ENCODE peak calls at places on chromosomes 12 and 14, in ten cellular contexts. One of them, this sample, is unnamed.
A peak's percentile ranks its signal among the peaks of the same experiment; 100 is the strongest.

GRCh38 chr14:83799230-83799629 is 1730.7 kb upstream of the FLRT2 start:
- DNase-seq in bronchial epithelial cell: no peak
- DNase-seq in EH: no peak
- DNase-seq in neural crest cell: no peak
- DNase-seq in stomach: no peak
- DNase-seq in activated T-cell treated with anti-CD3 and anti-CD28 coated beads, Interleukin-2, amount 50 U/mL, for 72 hours: no peak
- DNase-seq in transverse colon: no peak
- DNase-seq in CD14-positive monocyte: no peak
- DNase-seq in activated T-helper 9 cell treated with anti-CD3 and anti-CD28 coated beads, Interleukin-2, amount 50 U/mL, for 16 hours: no peak
- DNase-seq in hepatocyte: no peak
- DNase-seq in this sample: no peak

GRCh38 chr12:94941440-94941862 is 62.0 kb downstream of the NDUFA12 start:
- DNase-seq in bronchial epithelial cell: peak; percentile 98
- DNase-seq in EH: peak; percentile 92
- DNase-seq in neural crest cell: no peak
- DNase-seq in stomach: no peak
- DNase-seq in activated T-cell treated with anti-CD3 and anti-CD28 coated beads, Interleukin-2, amount 50 U/mL, for 72 hours: peak; percentile 67
- DNase-seq in transverse colon: no peak
- DNase-seq in CD14-positive monocyte: no peak
- DNase-seq in activated T-helper 9 cell treated with anti-CD3 and anti-CD28 coated beads, Interleukin-2, amount 50 U/mL, for 16 hours: peak; percentile 24
- DNase-seq in hepatocyte: peak; percentile 35
- DNase-seq in this sample: no peak

GRCh38 chr12:49673446-49674317 is 33.5 kb downstream of the FMNL3 start:
- DNase-seq in bronchial epithelial cell: peak; percentile 47
- DNase-seq in EH: peak; percentile 95
- DNase-seq in neural crest cell: peak; percentile 64
- DNase-seq in stomach: peak; percentile 92
- DNase-seq in activated T-cell treated with anti-CD3 and anti-CD28 coated beads, Interleukin-2, amount 50 U/mL, for 72 hours: no peak
- DNase-seq in transverse colon: peak; percentile 86
- DNase-seq in CD14-positive monocyte: no peak
- DNase-seq in activated T-helper 9 cell treated with anti-CD3 and anti-CD28 coated beads, Interleukin-2, amount 50 U/mL, for 16 hours: no peak
- DNase-seq in hepatocyte: peak; percentile 92
- DNase-seq in this sample: peak; percentile 93

GRCh38 chr14:68939893-68940613 is 39.0 kb downstream of the ACTN1 start:
- DNase-seq in bronchial epithelial cell: peak; percentile 94
- DNase-seq in EH: peak; percentile 100
- DNase-seq in neural crest cell: no peak
- DNase-seq in stomach: peak; percentile 48
- DNase-seq in activated T-cell treated with anti-CD3 and anti-CD28 coated beads, Interleukin-2, amount 50 U/mL, for 72 hours: no peak
- DNase-seq in transverse colon: peak; percentile 67
- DNase-seq in CD14-positive monocyte: no peak
- DNase-seq in activated T-helper 9 cell treated with anti-CD3 and anti-CD28 coated beads, Interleukin-2, amount 50 U/mL, for 16 hours: no peak
- DNase-seq in hepatocyte: peak; percentile 80
- DNase-seq in this sample: no peak

GRCh38 chr12:46692606-46693005 is 133.2 kb downstream of the SLC38A4 start:
- DNase-seq in bronchial epithelial cell: no peak
- DNase-seq in EH: no peak
- DNase-seq in neural crest cell: no peak
- DNase-seq in stomach: no peak
- DNase-seq in activated T-cell treated with anti-CD3 and anti-CD28 coated beads, Interleukin-2, amount 50 U/mL, for 72 hours: no peak
- DNase-seq in transverse colon: no peak
- DNase-seq in CD14-positive monocyte: no peak
- DNase-seq in activated T-helper 9 cell treated with anti-CD3 and anti-CD28 coated beads, Interleukin-2, amount 50 U/mL, for 16 hours: no peak
- DNase-seq in hepatocyte: no peak
- DNase-seq in this sample: no peak

GRCh38 chr14:77036484-77037337 is 8.2 kb upstream of the IRF2BPL start:
- DNase-seq in bronchial epithelial cell: no peak
- DNase-seq in EH: no peak
- DNase-seq in neural crest cell: no peak
- DNase-seq in stomach: no peak
- DNase-seq in activated T-cell treated with anti-CD3 and anti-CD28 coated beads, Interleukin-2, amount 50 U/mL, for 72 hours: no peak
- DNase-seq in transverse colon: no peak
- DNase-seq in CD14-positive monocyte: no peak
- DNase-seq in activated T-helper 9 cell treated with anti-CD3 and anti-CD28 coated beads, Interleukin-2, amount 50 U/mL, for 16 hours: no peak
- DNase-seq in hepatocyte: no peak
- DNase-seq in this sample: no peak

GRCh38 chr12:64900540-64900939 is 76.1 kb downstream of the TBC1D30 start:
- DNase-seq in bronchial epithelial cell: peak; percentile 80
- DNase-seq in EH: peak; percentile 48
- DNase-seq in neural crest cell: no peak
- DNase-seq in stomach: no peak
- DNase-seq in activated T-cell treated with anti-CD3 and anti-CD28 coated beads, Interleukin-2, amount 50 U/mL, for 72 hours: no peak
- DNase-seq in transverse colon: no peak
- DNase-seq in CD14-positive monocyte: no peak
- DNase-seq in activated T-helper 9 cell treated with anti-CD3 and anti-CD28 coated beads, Interleukin-2, amount 50 U/mL, for 16 hours: no peak
- DNase-seq in hepatocyte: no peak
- DNase-seq in this sample: no peak

GRCh38 chr14:23182372-23183014 is 967 bp downstream of the SLC7A8 start:
- DNase-seq in bronchial epithelial cell: peak; percentile 33
- DNase-seq in EH: no peak
- DNase-seq in neural crest cell: no peak
- DNase-seq in stomach: peak; percentile 76
- DNase-seq in activated T-cell treated with anti-CD3 and anti-CD28 coated beads, Interleukin-2, amount 50 U/mL, for 72 hours: peak; percentile 52
- DNase-seq in transverse colon: peak; percentile 70
- DNase-seq in CD14-positive monocyte: no peak
- DNase-seq in activated T-helper 9 cell treated with anti-CD3 and anti-CD28 coated beads, Interleukin-2, amount 50 U/mL, for 16 hours: no peak
- DNase-seq in hepatocyte: peak; percentile 63
- DNase-seq in this sample: peak; percentile 33

GRCh38 chr12:25789520-25789919 is 169.0 kb upstream of the RASSF8 start:
- DNase-seq in bronchial epithelial cell: no peak
- DNase-seq in EH: no peak
- DNase-seq in neural crest cell: no peak
- DNase-seq in stomach: no peak
- DNase-seq in activated T-cell treated with anti-CD3 and anti-CD28 coated beads, Interleukin-2, amount 50 U/mL, for 72 hours: no peak
- DNase-seq in transverse colon: no peak
- DNase-seq in CD14-positive monocyte: no peak
- DNase-seq in activated T-helper 9 cell treated with anti-CD3 and anti-CD28 coated beads, Interleukin-2, amount 50 U/mL, for 16 hours: no peak
- DNase-seq in hepatocyte: no peak
- DNase-seq in this sample: no peak

GRCh38 chr14:73259837-73260236 is 22.5 kb downstream of the PAPLN start:
- DNase-seq in bronchial epithelial cell: no peak
- DNase-seq in EH: no peak
- DNase-seq in neural crest cell: no peak
- DNase-seq in stomach: no peak
- DNase-seq in activated T-cell treated with anti-CD3 and anti-CD28 coated beads, Interleukin-2, amount 50 U/mL, for 72 hours: no peak
- DNase-seq in transverse colon: no peak
- DNase-seq in CD14-positive monocyte: no peak
- DNase-seq in activated T-helper 9 cell treated with anti-CD3 and anti-CD28 coated beads, Interleukin-2, amount 50 U/mL, for 16 hours: no peak
- DNase-seq in hepatocyte: no peak
- DNase-seq in this sample: no peak

GRCh38 chr12:112937741-112938719 is at the start of gene OAS3:
- DNase-seq in bronchial epithelial cell: peak; percentile 38
- DNase-seq in EH: peak; percentile 81
- DNase-seq in neural crest cell: no peak
- DNase-seq in stomach: peak; percentile 89
- DNase-seq in activated T-cell treated with anti-CD3 and anti-CD28 coated beads, Interleukin-2, amount 50 U/mL, for 72 hours: peak; percentile 69
- DNase-seq in transverse colon: peak; percentile 90
- DNase-seq in CD14-positive monocyte: peak; percentile 62
- DNase-seq in activated T-helper 9 cell treated with anti-CD3 and anti-CD28 coated beads, Interleukin-2, amount 50 U/mL, for 16 hours: peak; percentile 58
- DNase-seq in hepatocyte: peak; percentile 87
- DNase-seq in this sample: peak; percentile 38

GRCh38 chr12:50052964-50053363 is 4.4 kb upstream of the ASIC1 start:
- DNase-seq in bronchial epithelial cell: no peak
- DNase-seq in EH: no peak
- DNase-seq in neural crest cell: no peak
- DNase-seq in stomach: no peak
- DNase-seq in activated T-cell treated with anti-CD3 and anti-CD28 coated beads, Interleukin-2, amount 50 U/mL, for 72 hours: no peak
- DNase-seq in transverse colon: no peak
- DNase-seq in CD14-positive monocyte: no peak
- DNase-seq in activated T-helper 9 cell treated with anti-CD3 and anti-CD28 coated beads, Interleukin-2, amount 50 U/mL, for 16 hours: no peak
- DNase-seq in hepatocyte: no peak
- DNase-seq in this sample: no peak